ENCODE peak calls at places on chromosomes 2 and 18, in five cellular contexts. L is NCI-H345; U is CD4-positive, alpha-beta T cell; G is GM12865; M is endothelial cell. X is an unnamed sample.

GRCh38 chr2:46167406-46167805 is 129.8 kb upstream of the EPAS1 start:
- DNase-seq in L (no peak), U (no peak), G (no peak), M (no peak), X (no peak)

GRCh38 chr18:22846088-22846683 is 86.9 kb upstream of the RBBP8 start:
- DNase-seq in L (no peak), U (no peak), G (peak; percentile 8), M (no peak), X (no peak)

GRCh38 chr2:45274190-45274926 is 265.1 kb upstream of the SIX2 start:
- DNase-seq in L (peak; percentile 72), U (no peak), G (no peak), M (no peak), X (no peak)

GRCh38 chr2:18922276-18922675 is 332.9 kb upstream of the NT5C1B start:
- DNase-seq in L (no peak), U (no peak), G (no peak), M (no peak), X (no peak)

GRCh38 chr2:230326453-230327417 is at the start of gene SP140L:
- DNase-seq in L (no peak), U (peak; percentile 70), G (peak; percentile 88), M (no peak), X (no peak)

GRCh38 chr18:62720766-62721613 is 5.6 kb downstream of the PHLPP1 start:
- DNase-seq in L (no peak), U (no peak), G (no peak), M (no peak), X (no peak)

GRCh38 chr18:58310517-58310916 is 266.5 kb downstream of the NEDD4L start:
- DNase-seq in L (no peak), U (no peak), G (no peak), M (peak; percentile 23), X (no peak)

GRCh38 chr2:230814616-230815015 is 50.1 kb upstream of the ITM2C start:
- DNase-seq in L (no peak), U (no peak), G (peak; percentile 40), M (no peak), X (no peak)

GRCh38 chr2:176830362-176830761 is 382.2 kb upstream of the HNRNPA3 start:
- DNase-seq in L (no peak), U (no peak), G (peak; percentile 53), M (peak; percentile 14), X (no peak)

GRCh38 chr18:43277164-43277600 is at the start of gene SYT4:
- DNase-seq in L (peak; percentile 81), U (no peak), G (peak; percentile 2), M (peak; percentile 77), X (no peak)

GRCh38 chr2:19799881-19800780 is 101.7 kb downstream of the TTC32 start:
- DNase-seq in L (peak; percentile 98), U (no peak), G (no peak), M (no peak), X (no peak)

GRCh38 chr2:18605115-18605514 is 15.7 kb upstream of the NT5C1B start:
- DNase-seq in L (no peak), U (no peak), G (no peak), M (no peak), X (no peak)

GRCh38 chr2:196176142-196176738 is 4.9 kb upstream of the STK17B start:
- DNase-seq in L (no peak), U (peak; percentile 80), G (peak; percentile 94), M (no peak), X (no peak)

GRCh38 chr2:145304501-145304900 is 784.6 kb upstream of the ZEB2 start:
- DNase-seq in L (no peak), U (no peak), G (no peak), M (no peak), X (no peak)